ENCODE peak calls at places on chromosomes 3 and 15, in five cellular contexts. P is mesenchymal stem cell, T is H9, W is H1, G is trophoblast cell. N is an unnamed sample.

GRCh38 chr3:108552267-108553159 is 36.7 kb downstream of the CIP2A start:
- DNase-seq in P (peak), T (no peak), W (no peak), G (peak), N (peak)

GRCh38 chr3:32414527-32415202 is 23.0 kb downstream of the CMTM7 start:
- DNase-seq in P (no peak), T (no peak), W (no peak), G (no peak), N (no peak)

GRCh38 chr3:33613041-33613440 is 105.0 kb downstream of the CLASP2 start:
- DNase-seq in P (no peak), T (no peak), W (no peak), G (no peak), N (no peak)

GRCh38 chr15:77144028-77144427 is 73.1 kb upstream of the TSPAN3 start:
- DNase-seq in P (peak), T (no peak), W (no peak), G (peak), N (no peak)

GRCh38 chr3:186382217-186382885 is 20.3 kb upstream of the DGKG start:
- DNase-seq in P (no peak), T (no peak), W (no peak), G (no peak), N (no peak)

GRCh38 chr15:58249646-58250312 is 111.6 kb downstream of the AQP9 start:
- DNase-seq in P (no peak), T (no peak), W (no peak), G (no peak), N (no peak)

GRCh38 chr15:92638291-92638708 is 17.3 kb downstream of the FAM174B start:
- DNase-seq in P (peak), T (no peak), W (no peak), G (peak), N (no peak)

GRCh38 chr15:89143503-89144162 is 55.4 kb downstream of the ABHD2 start:
- DNase-seq in P (no peak), T (no peak), W (no peak), G (no peak), N (no peak)

GRCh38 chr3:197494366-197495058 is 61.3 kb downstream of the BDH1 start:
- DNase-seq in P (no peak), T (no peak), W (no peak), G (no peak), N (no peak)

GRCh38 chr3:129892486-129892856 is 1.0 kb downstream of the TMCC1 start:
- DNase-seq in P (no peak), T (no peak), W (no peak), G (peak), N (no peak)

GRCh38 chr3:63674586-63674985 is 22.1 kb downstream of the SNTN start:
- DNase-seq in P (no peak), T (no peak), W (no peak), G (no peak), N (no peak)

GRCh38 chr3:99871231-99871898 is 53.7 kb downstream of the CMSS1 start:
- DNase-seq in P (no peak), T (no peak), W (no peak), G (no peak), N (no peak)

GRCh38 chr3:114640126-114640525 is 346.3 kb downstream of the TIGIT start:
- DNase-seq in P (no peak), T (no peak), W (no peak), G (no peak), N (no peak)

GRCh38 chr3:61935819-61936218 is 374.4 kb downstream of the PTPRG start:
- DNase-seq in P (no peak), T (no peak), W (no peak), G (no peak), N (no peak)

GRCh38 chr15:61157933-61158332 is 71.2 kb downstream of the RORA start:
- DNase-seq in P (no peak), T (no peak), W (no peak), G (no peak), N (no peak)

GRCh38 chr3:146640955-146641867 is 36.1 kb upstream of the PLSCR5 start:
- DNase-seq in P (peak), T (no peak), W (no peak), G (peak), N (peak)

GRCh38 chr3:141192345-141192744 is 39.3 kb upstream of the PXYLP1 start:
- DNase-seq in P (peak), T (peak), W (peak), G (peak), N (peak)

GRCh38 chr15:90810354-90810753 is 58.0 kb upstream of the FURIN start:
- DNase-seq in P (no peak), T (no peak), W (no peak), G (no peak), N (no peak)

GRCh38 chr3:100068758-100069345 is 45.4 kb downstream of the FILIP1L start:
- DNase-seq in P (peak), T (peak), W (peak), G (peak), N (peak)

GRCh38 chr15:88331291-88331690 is 74.8 kb upstream of the NTRK3 start:
- DNase-seq in P (no peak), T (peak), W (peak), G (peak), N (peak)

GRCh38 chr3:99330924-99331532 is 307.4 kb upstream of the COL8A1 start:
- DNase-seq in P (peak), T (no peak), W (no peak), G (no peak), N (no peak)

GRCh38 chr3:71122641-71123040 is 460.9 kb downstream of the FOXP1 start:
- DNase-seq in P (no peak), T (no peak), W (no peak), G (no peak), N (no peak)

GRCh38 chr3:71121429-71122167 is 461.9 kb downstream of the FOXP1 start:
- DNase-seq in P (no peak), T (no peak), W (no peak), G (no peak), N (no peak)

GRCh38 chr3:71127052-71127451 is 456.5 kb downstream of the FOXP1 start:
- DNase-seq in P (no peak), T (no peak), W (no peak), G (no peak), N (no peak)

GRCh38 chr3:71125729-71126128 is 457.8 kb downstream of the FOXP1 start:
- DNase-seq in P (no peak), T (no peak), W (no peak), G (no peak), N (no peak)

GRCh38 chr3:71124048-71124447 is 459.5 kb downstream of the FOXP1 start:
- DNase-seq in P (no peak), T (no peak), W (no peak), G (peak), N (no peak)
- H2AFZ ChIP-seq in P (no peak), T (no peak), W (no peak), G (no peak), N (no peak)

DNA sequence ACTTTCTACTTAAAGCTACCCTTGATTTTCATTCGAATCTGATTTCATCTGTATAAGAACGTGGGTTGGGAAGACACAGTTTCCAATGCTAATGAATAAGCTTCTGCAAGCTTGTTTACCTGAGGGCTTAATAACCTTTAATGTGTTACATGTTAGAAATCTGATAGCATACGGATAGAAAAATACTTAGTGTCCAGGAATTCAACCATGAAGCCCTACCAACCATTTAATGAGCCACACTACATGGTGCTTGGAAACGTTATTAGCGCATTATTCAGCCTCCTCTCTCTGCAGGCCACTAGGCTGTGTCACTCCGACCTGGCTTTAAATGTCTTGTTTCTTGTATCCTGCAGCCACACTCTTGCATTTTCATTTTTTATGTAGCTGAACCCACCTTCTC is 1.6 kb downstream of the FAM81A start:
- DNase-seq in P (no peak), T (no peak), W (no peak), G (no peak), N (no peak)
- H2BK12ac ChIP-seq in P (no peak), T (no peak), W (no peak), G (no peak), N (no peak)

GRCh38 chr15:81859737-81860516 is 185.9 kb downstream of the MEX3B start:
- DNase-seq in P (no peak), T (no peak), W (no peak), G (no peak), N (no peak)

GRCh38 chr15:81858136-81858535 is 187.7 kb downstream of the MEX3B start:
- DNase-seq in P (no peak), T (no peak), W (no peak), G (no peak), N (no peak)

GRCh38 chr15:81865850-81866537 is 179.8 kb downstream of the MEX3B start:
- DNase-seq in P (no peak), T (no peak), W (no peak), G (peak), N (no peak)

GRCh38 chr15:81858586-81858985 is 187.2 kb downstream of the MEX3B start:
- DNase-seq in P (no peak), T (no peak), W (no peak), G (no peak), N (no peak)

GRCh38 chr15:81863157-81863556 is 182.7 kb downstream of the MEX3B start:
- DNase-seq in P (peak), T (no peak), W (no peak), G (peak), N (no peak)
- H3K4ac ChIP-seq in P (no peak), T (no peak), W (no peak), G (no peak), N (no peak)

GRCh38 chr3:103711670-103712069 is 1276.9 kb downstream of the ZPLD1 start:
- DNase-seq in P (no peak), T (no peak), W (no peak), G (no peak), N (no peak)

GRCh38 chr3:103706671-103707070 is 1271.9 kb downstream of the ZPLD1 start:
- DNase-seq in P (no peak), T (no peak), W (no peak), G (no peak), N (no peak)

GRCh38 chr3:103712320-103713008 is 1277.6 kb downstream of the ZPLD1 start:
- DNase-seq in P (peak), T (no peak), W (no peak), G (no peak), N (no peak)
- H2AFZ ChIP-seq in P (no peak), T (no peak), W (no peak), G (no peak), N (no peak)

GRCh38 chr3:126113733-126114132 is 29.8 kb upstream of the SLC41A3 start:
- DNase-seq in P (no peak), T (peak), W (no peak), G (peak), N (no peak)
- H2BK12ac ChIP-seq in P (no peak), T (no peak), W (no peak), G (no peak), N (no peak)

GRCh38 chr3:11602886-11603285 is 40.8 kb downstream of the VGLL4 start:
- DNase-seq in P (no peak), T (no peak), W (no peak), G (no peak), N (no peak)
- H3K4ac ChIP-seq in P (no peak), T (no peak), W (no peak), G (no peak), N (no peak)

GRCh38 chr15:21267686-21268395 is 172.5 kb downstream of the POTEB3 start:
- DNase-seq in P (no peak), T (no peak), W (no peak), G (peak), N (no peak)
- H2AFZ ChIP-seq in P (no peak), T (no peak), W (no peak), G (no peak), N (no peak)

N was measured in neuronal stem cell.